ENCODE peak calls at places on chromosomes 7 and 10, in ten cellular contexts. M is fibroblast of lung, A is K562, U is keratinocyte, N is neural progenitor cell, T is SK-N-SH, Z is mammary epithelial cell, F is IMR-90, L is endothelial cell of umbilical vein, B is OCI-LY7. H is an unnamed sample.
A peak's percentile ranks its signal among the peaks of the same experiment; 100 is the strongest.

GRCh38 chr7:120611959-120612358 is 246.0 kb downstream of the TSPAN12 start:
- DNase-seq in M (no peak), A (no peak), U (no peak), N (no peak), T (no peak), Z (no peak), F (no peak), L (no peak), B (no peak), H (no peak)

GRCh38 chr7:25722856-25723255 is 429.1 kb upstream of the NFE2L3 start:
- DNase-seq in M (peak; percentile 12), A (no peak), U (no peak), N (peak; percentile 31), T (no peak), Z (no peak), F (no peak), L (no peak), B (no peak), H (no peak)

GRCh38 chr7:42016517-42016916 is 220.5 kb downstream of the GLI3 start:
- DNase-seq in M (no peak), A (no peak), U (no peak), N (no peak), T (no peak), Z (no peak), F (no peak), L (no peak), B (no peak), H (no peak)

GRCh38 chr7:39073432-39073831 is 95.7 kb downstream of the POU6F2 start:
- DNase-seq in M (no peak), A (no peak), U (no peak), N (peak; percentile 71), T (no peak), Z (no peak), F (no peak), L (peak; percentile 22), B (no peak), H (no peak)

GRCh38 chr7:2066251-2066919 is 166.4 kb downstream of the MAD1L1 start:
- DNase-seq in M (no peak), A (no peak), U (no peak), N (no peak), T (peak; percentile 96), Z (no peak), F (no peak), L (no peak), B (peak; percentile 88), H (no peak)

GRCh38 chr7:55423891-55424290 is 58.8 kb downstream of the LANCL2 start:
- DNase-seq in M (peak; percentile 12), A (no peak), U (no peak), N (peak; percentile 54), T (no peak), Z (no peak), F (peak; percentile 24), L (no peak), B (no peak), H (no peak)

GRCh38 chr7:30348083-30348560 is 63.7 kb downstream of the ZNRF2 start:
- DNase-seq in M (peak; percentile 94), A (peak; percentile 10), U (peak; percentile 21), N (no peak), T (no peak), Z (peak; percentile 92), F (peak; percentile 88), L (peak; percentile 76), B (peak; percentile 58), H (peak; percentile 31)

GRCh38 chr10:50416181-50416824 is 165.0 kb upstream of the ASAH2 start:
- DNase-seq in M (no peak), A (no peak), U (no peak), N (no peak), T (peak; percentile 17), Z (no peak), F (peak; percentile 24), L (peak; percentile 30), B (peak; percentile 45), H (peak; percentile 71)

GRCh38 chr7:101950450-101951119 is 133.2 kb downstream of the CUX1 start:
- DNase-seq in M (peak; percentile 71), A (peak; percentile 79), U (no peak), N (peak; percentile 35), T (no peak), Z (no peak), F (peak; percentile 78), L (peak; percentile 62), B (no peak), H (peak; percentile 91)

GRCh38 chr10:77478248-77478963 is 159.2 kb downstream of the KCNMA1 start:
- DNase-seq in M (peak; percentile 95), A (no peak), U (peak; percentile 62), N (no peak), T (no peak), Z (peak; percentile 85), F (peak; percentile 96), L (no peak), B (no peak), H (peak; percentile 96)

GRCh38 chr7:44087914-44088838 is 5.8 kb upstream of the POLM start:
- DNase-seq in M (peak; percentile 89), A (no peak), U (no peak), N (no peak), T (peak; percentile 82), Z (no peak), F (peak; percentile 81), L (no peak), B (no peak), H (peak; percentile 94)

GRCh38 chr10:44976352-44977198 is 2.0 kb downstream of the DEPP1 start:
- DNase-seq in M (no peak), A (no peak), U (no peak), N (no peak), T (no peak), Z (peak; percentile 18), F (no peak), L (peak; percentile 92), B (no peak), H (no peak)
- H3K4me3 ChIP-seq in M (no peak overlapping the region), A (no peak overlapping the region), U (no peak overlapping the region), N (no peak overlapping the region), T (peak overlapping the region; percentile 61), Z (peak overlapping the region; percentile 63), F (peak overlapping the region; percentile 55), L (peak overlapping the region; percentile 58), B (no peak overlapping the region), H (peak overlapping the region; percentile 75)

GRCh38 chr7:149774237-149775175 is 1.1 kb upstream of the ZNF467 start:
- DNase-seq in M (no peak), A (no peak), U (no peak), N (peak; percentile 53), T (no peak), Z (no peak), F (no peak), L (peak; percentile 6), B (no peak), H (no peak)
- H3K4me1 ChIP-seq in M (no peaks in the 10 kb centered on the region), A (peaks cover 88% of the 10 kb centered on the region), U (no peaks in the 10 kb centered on the region), N (peaks cover 18% of the 10 kb centered on the region), T (peaks cover 48% of the 10 kb centered on the region), Z (peaks cover 10% of the 10 kb centered on the region), F (no peaks in the 10 kb centered on the region), L (peaks cover 20% of the 10 kb centered on the region), B (peaks cover 14% of the 10 kb centered on the region), H (no peaks in the 10 kb centered on the region)

GRCh38 chr7:151247016-151247580 is 1.4 kb downstream of the SMARCD3 start:
- DNase-seq in M (no peak), A (no peak), U (no peak), N (no peak), T (peak; percentile 42), Z (no peak), F (no peak), L (no peak), B (no peak), H (peak; percentile 89)

GRCh38 chr7:151247611-151248176 is 800 bp downstream of the SMARCD3 start:
- DNase-seq in M (peak; percentile 41), A (no peak), U (no peak), N (peak; percentile 46), T (no peak), Z (no peak), F (no peak), L (no peak), B (no peak), H (peak; percentile 95)

GRCh38 chr7:151249034-151249731 is 689 bp upstream of the SMARCD3 start:
- DNase-seq in M (peak; percentile 65), A (peak; percentile 63), U (no peak), N (peak; percentile 54), T (peak; percentile 84), Z (peak; percentile 31), F (peak; percentile 59), L (peak; percentile 56), B (no peak), H (peak; percentile 99)

GRCh38 chr7:151249732-151250072 is 1.2 kb upstream of the SMARCD3 start:
- DNase-seq in M (peak; percentile 63), A (peak; percentile 59), U (no peak), N (peak; percentile 68), T (peak; percentile 60), Z (no peak), F (peak; percentile 39), L (no peak), B (no peak), H (peak; percentile 98)

DNA sequence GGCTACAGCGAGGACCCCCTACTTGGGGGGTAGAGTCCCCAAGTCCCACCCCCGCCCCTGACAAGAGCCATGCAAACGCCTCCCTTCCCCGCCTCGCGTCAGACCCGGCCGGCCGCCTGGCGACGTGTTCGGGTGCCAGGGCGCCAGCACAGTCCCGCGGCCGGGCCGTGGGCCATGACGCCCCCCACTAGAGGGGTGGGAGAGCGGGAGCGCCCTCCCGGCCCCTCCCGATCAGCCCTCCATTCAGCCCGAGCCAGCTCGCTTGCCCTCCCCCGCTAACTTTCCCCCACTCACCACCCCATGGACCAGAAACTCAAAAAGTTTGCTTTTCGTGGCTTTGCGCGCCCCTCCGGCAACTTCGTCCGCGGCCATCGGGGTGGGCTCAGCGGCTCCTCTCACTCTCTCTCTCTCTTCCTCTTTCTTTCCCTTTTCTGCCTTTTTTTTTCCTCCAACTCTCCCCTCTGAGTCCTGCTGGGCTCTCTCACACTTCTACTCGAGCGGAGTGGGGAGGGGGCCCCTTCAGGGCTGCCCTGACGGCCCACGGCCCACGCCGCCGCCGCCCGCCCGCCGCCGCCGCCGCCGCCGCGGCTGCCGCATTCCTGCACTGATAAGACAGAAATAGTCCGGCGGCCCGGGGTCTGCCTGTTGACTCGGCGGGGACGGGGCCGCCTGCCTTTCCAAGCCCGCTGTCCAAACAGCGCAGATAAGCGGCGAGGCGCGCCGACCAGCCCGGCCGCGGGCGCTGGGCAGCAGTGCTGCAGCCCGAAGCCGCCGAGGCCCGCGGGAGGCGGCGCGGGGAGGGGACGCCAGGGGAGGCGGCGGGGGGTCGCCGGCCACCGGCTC is at the start of gene SMARCD3:
- DNase-seq in M (peak; percentile 77), A (peak; percentile 86), U (no peak), N (peak; percentile 94), T (peak; percentile 93), Z (peak; percentile 16), F (peak; percentile 50), L (peak; percentile 49), B (peak; percentile 61), H (peak; percentile 97)
- H2AFZ ChIP-seq in M (peak within 1 kb of the TSS; percentile 92), A (peak within 1 kb of the TSS; percentile 91), U (peak within 1 kb of the TSS; percentile 83), N (peak within 1 kb of the TSS; percentile 70), T (peak within 1 kb of the TSS; percentile 92), Z (peak within 1 kb of the TSS; percentile 92), F (peak within 1 kb of the TSS; percentile 99), L (peak within 1 kb of the TSS; percentile 77), B (no peak within 1 kb of the TSS), H (peak within 1 kb of the TSS; percentile 86)

DNA sequence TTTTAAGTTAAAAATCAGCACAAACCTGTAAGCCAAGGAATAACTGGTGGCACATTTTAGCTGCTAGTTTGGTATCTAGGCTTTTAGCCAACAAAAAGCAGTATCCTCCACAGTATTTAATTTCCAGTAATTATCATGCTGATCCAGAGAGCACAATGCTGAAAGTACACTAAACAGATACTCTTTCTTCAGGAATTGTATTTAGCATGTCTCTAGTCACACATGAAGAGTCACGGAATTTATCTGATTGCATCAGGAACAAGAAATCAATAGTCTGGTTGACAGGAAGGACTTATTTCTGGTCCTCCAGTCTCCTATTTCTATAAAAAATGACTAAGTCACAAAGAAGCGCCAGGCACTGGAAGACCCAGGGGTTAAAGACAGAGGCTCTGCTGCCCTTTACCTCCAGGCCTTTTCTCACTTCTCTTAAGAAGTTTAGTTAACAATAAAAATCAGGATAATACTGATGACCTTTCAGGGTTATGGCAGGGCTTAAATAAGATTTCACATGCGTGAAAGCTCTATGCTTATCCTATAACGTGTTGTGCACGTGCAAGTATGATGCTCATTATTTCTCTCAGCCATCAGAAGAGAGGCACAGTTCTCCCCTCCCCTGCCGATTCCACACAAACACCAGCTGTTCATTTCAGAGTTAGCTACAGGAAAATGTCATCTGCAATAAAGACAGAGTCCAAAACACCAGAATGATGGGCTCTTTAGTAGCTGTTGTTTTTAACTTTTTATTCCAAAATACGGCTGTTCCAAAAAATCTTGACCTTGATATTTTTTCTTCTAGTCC is 36.8 kb downstream of the SLC26A4 start:
- DNase-seq in M (no peak), A (no peak), U (no peak), N (no peak), T (peak; percentile 12), Z (no peak), F (no peak), L (peak; percentile 26), B (no peak), H (no peak)
- H3K4me3 ChIP-seq in M (no peak overlapping the region), A (no peak overlapping the region), U (no peak overlapping the region), N (no peak overlapping the region), T (no peak overlapping the region), Z (no peak overlapping the region), F (no peak overlapping the region), L (no peak overlapping the region), B (no peak overlapping the region), H (no peak overlapping the region)

H was measured in osteoblast.